ENCODE peak calls at places on chromosomes 11 and 22, in seven cellular contexts. X, C, W, G, O, H and V are unnamed samples.
A peak's percentile ranks its signal among the peaks of the same experiment; 100 is the strongest.

GRCh38 chr11:1541474-1542204 is 30.4 kb downstream of the DUSP8 start:
- DNase-seq in X (no peak), C (no peak), W (no peak), G (no peak), O (no peak), H (no peak), V (no peak)

GRCh38 chr11:59901306-59901705 is 22.7 kb downstream of the OOSP3 start:
- DNase-seq in X (no peak), C (no peak), W (no peak), G (no peak), O (no peak), H (no peak), V (no peak)

GRCh38 chr11:64763804-64764611 is 4.2 kb upstream of the PYGM start:
- DNase-seq in X (no peak), C (no peak), W (no peak), G (no peak), O (no peak), H (no peak), V (no peak)

GRCh38 chr22:44669725-44670027 is 32.3 kb upstream of the PRR5 start:
- DNase-seq in X (no peak), C (peak; percentile 14), W (peak; percentile 61), G (no peak), O (no peak), H (no peak), V (no peak)

GRCh38 chr11:2994336-2994730 is 2.2 kb upstream of the NAP1L4 start:
- DNase-seq in X (no peak), C (no peak), W (no peak), G (no peak), O (no peak), H (no peak), V (peak; percentile 47)

GRCh38 chr11:91947215-91947614 is 277.4 kb upstream of the FAT3 start:
- DNase-seq in X (peak; percentile 7), C (no peak), W (no peak), G (no peak), O (peak; percentile 62), H (no peak), V (no peak)

GRCh38 chr11:62880231-62880802 is 379 bp upstream of the SLC3A2 start:
- DNase-seq in X (no peak), C (peak; percentile 38), W (no peak), G (no peak), O (no peak), H (no peak), V (peak; percentile 93)

GRCh38 chr22:44698531-44699421 is 3.2 kb upstream of the PRR5 start:
- DNase-seq in X (peak; percentile 66), C (no peak), W (no peak), G (peak; percentile 61), O (peak; percentile 81), H (no peak), V (peak; percentile 83)

GRCh38 chr22:25374871-25375270 is 155.4 kb downstream of the CRYBB2 start:
- DNase-seq in X (no peak), C (no peak), W (no peak), G (no peak), O (no peak), H (peak; percentile 19), V (no peak)

GRCh38 chr11:70240337-70240736 is 30.2 kb upstream of the PPFIA1 start:
- DNase-seq in X (no peak), C (no peak), W (no peak), G (no peak), O (no peak), H (no peak), V (no peak)

GRCh38 chr11:92087916-92088537 is 136.6 kb upstream of the FAT3 start:
- DNase-seq in X (no peak), C (no peak), W (no peak), G (no peak), O (no peak), H (no peak), V (no peak)

GRCh38 chr11:67275606-67276409 is 9.5 kb downstream of the GRK2 start:
- DNase-seq in X (no peak), C (no peak), W (no peak), G (no peak), O (peak; percentile 59), H (no peak), V (peak; percentile 57)

GRCh38 chr11:104870910-104871309 is 27.4 kb downstream of the CASP12 start:
- DNase-seq in X (no peak), C (no peak), W (no peak), G (no peak), O (no peak), H (no peak), V (no peak)

GRCh38 chr11:78595431-78596130 is 20.9 kb upstream of the NARS2 start:
- DNase-seq in X (no peak), C (no peak), W (no peak), G (no peak), O (no peak), H (no peak), V (no peak)

DNA sequence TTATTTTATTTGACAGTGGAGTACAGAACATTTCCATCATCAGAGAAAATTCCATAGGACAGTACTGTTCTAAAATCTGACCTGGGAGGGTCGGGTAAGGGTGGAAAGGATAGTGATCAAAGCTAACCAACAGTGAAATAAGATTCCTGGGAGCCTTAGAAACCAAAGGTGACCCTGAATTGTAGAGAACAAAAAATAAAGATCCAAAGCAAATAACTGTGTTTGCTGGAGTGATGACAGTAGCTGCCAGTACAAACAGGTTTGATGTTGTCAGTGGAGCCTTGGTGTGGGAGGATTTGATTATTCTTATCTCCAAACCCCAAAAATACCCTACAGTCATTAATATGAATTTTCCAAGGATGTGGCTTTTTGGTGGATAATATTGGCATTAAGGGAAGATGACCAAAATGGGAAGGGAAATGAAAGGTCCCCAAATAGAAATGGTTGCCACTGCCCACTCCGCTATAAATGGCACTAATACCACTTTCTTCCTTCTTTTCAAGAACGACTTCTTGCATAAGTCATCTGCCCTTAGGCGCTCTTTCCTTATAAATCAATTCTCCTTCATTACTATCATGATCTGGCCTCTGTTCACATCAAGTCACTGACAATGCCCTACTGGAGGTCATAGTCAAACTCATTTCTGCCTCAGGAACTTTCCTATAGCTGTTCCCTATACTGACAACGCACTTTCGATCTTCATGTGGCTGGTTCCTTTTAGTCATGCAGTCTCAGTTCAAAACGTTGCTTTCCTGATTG is 44.4 kb downstream of the EHF start:
- DNase-seq in X (no peak), C (no peak), W (no peak), G (no peak), O (no peak), H (no peak), V (no peak)
- TF ChIP-seq EP300 in X (no peak), C (no peak), W (no peak), G (no peak), O (no peak), H (no peak), V (no peak)

GRCh38 chr22:37752189-37753061 is 55.3 kb upstream of the GCAT start:
- DNase-seq in X (peak; percentile 81), C (peak; percentile 64), W (no peak), G (peak; percentile 87), O (peak; percentile 97), H (peak; percentile 89), V (peak; percentile 96)
- TF ChIP-seq EP300 in X (peak; percentile 42), C (no peak), W (no peak), G (no peak), O (no peak), H (no peak), V (no peak)

GRCh38 chr22:36395922-36396321 is 8.2 kb upstream of the MYH9 start:
- DNase-seq in X (no peak), C (peak; percentile 54), W (no peak), G (no peak), O (no peak), H (no peak), V (no peak)
- TF ChIP-seq EP300 in X (no peak), C (no peak), W (peak; percentile 35), G (no peak), O (no peak), H (no peak), V (no peak)

GRCh38 chr11:76577199-76577920 is 93.2 kb downstream of the LRRC32 start:
- DNase-seq in X (no peak), C (no peak), W (no peak), G (no peak), O (peak; percentile 92), H (peak; percentile 64), V (no peak)
- TF ChIP-seq EP300 in X (no peak), C (no peak), W (no peak), G (no peak), O (no peak), H (no peak), V (no peak)

GRCh38 chr11:76493626-76494539 is 49.1 kb downstream of the EMSY start:
- DNase-seq in X (no peak), C (no peak), W (no peak), G (no peak), O (no peak), H (peak; percentile 79), V (no peak)

GRCh38 chr11:76493040-76493439 is 48.2 kb downstream of the EMSY start:
- DNase-seq in X (no peak), C (no peak), W (no peak), G (no peak), O (no peak), H (no peak), V (no peak)

GRCh38 chr11:76491644-76492043 is 46.8 kb downstream of the EMSY start:
- DNase-seq in X (no peak), C (peak; percentile 7), W (no peak), G (no peak), O (no peak), H (no peak), V (no peak)

GRCh38 chr11:76495017-76495416 is 50.2 kb downstream of the EMSY start:
- DNase-seq in X (no peak), C (no peak), W (no peak), G (no peak), O (no peak), H (no peak), V (no peak)

DNA sequence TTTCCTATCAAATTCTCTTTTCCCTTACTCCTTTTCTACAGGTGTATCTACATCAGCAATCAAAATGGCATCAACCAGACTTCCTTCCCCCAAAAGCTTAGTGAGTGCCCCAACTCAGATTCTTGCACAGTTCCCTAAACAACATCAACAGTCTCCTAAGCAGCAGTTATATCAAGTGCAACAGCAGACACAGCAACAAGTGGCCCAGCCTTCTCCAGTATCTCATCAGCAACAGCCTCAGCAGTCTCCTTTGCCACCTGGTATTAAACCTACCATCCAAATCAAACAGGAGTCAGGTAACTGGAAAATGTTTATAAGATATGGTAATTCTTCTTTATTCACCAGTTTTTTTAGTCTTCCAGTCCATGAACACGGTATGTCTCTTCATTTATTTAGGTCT is 51.4 kb downstream of the EMSY start:
- DNase-seq in X (no peak), C (no peak), W (no peak), G (no peak), O (no peak), H (no peak), V (no peak)
- TF ChIP-seq EP300 in X (no peak), C (no peak), W (no peak), G (no peak), O (no peak), H (no peak), V (no peak)

DNA sequence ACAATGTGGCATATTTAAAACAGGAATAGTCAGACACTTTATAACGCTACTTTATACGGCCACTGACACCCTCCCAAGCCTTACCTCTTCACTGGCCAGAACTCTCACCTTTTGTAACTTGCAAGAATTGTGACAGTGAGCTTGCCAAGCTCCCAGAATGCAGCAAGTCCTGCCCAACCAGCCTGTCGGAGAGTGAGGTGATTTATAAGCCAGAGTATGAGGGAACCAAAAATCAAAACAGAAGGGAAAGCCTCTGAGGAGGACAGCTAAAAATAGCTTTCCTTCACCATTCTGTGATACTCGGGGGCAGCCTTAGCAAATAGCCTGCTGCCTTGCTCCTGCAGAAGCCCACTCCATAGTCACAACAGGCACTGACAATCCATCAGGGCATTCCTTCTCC is 229.7 kb downstream of the FAM76B start:
- DNase-seq in X (no peak), C (no peak), W (no peak), G (no peak), O (no peak), H (no peak), V (no peak)
- TF ChIP-seq EP300 in X (no peak), C (no peak), W (no peak), G (no peak), O (no peak), H (no peak), V (no peak)

GRCh38 chr11:86219291-86220193 is 25.0 kb upstream of the EED start:
- DNase-seq in X (no peak), C (no peak), W (no peak), G (no peak), O (no peak), H (no peak), V (no peak)
- TF ChIP-seq EP300 in X (no peak), C (no peak), W (no peak), G (no peak), O (no peak), H (no peak), V (no peak)